ENCODE peak calls at places on chromosomes 13 and 19, in five cellular contexts. W is foreskin fibroblast, H is cardiac muscle cell, X is GM10248, J is Caco-2. I is an unnamed sample.

GRCh38 chr13:23979361-23980159 is 82.3 kb upstream of the C1QTNF9B start:
- DNase-seq in J (peak), H (peak), W (peak), X (peak), I (peak)

GRCh38 chr13:26605845-26606244 is 48.4 kb downstream of the WASF3 start:
- DNase-seq in J (peak), X (no peak), W (no peak), H (no peak), I (no peak)

GRCh38 chr19:50313812-50314536 is 15.2 kb downstream of the KCNC3 start:
- DNase-seq in H (peak), J (peak), W (no peak), X (no peak), I (no peak)

GRCh38 chr13:28493740-28494536 is 990 bp downstream of the FLT1 start:
- DNase-seq in H (peak), W (peak), X (no peak), J (no peak), I (peak)

GRCh38 chr19:49333426-49334288 is 1.5 kb upstream of the CD37 start:
- DNase-seq in X (peak), H (no peak), J (no peak), W (peak), I (no peak)

GRCh38 chr19:29417048-29417447 is 108.7 kb upstream of the VSTM2B start:
- DNase-seq in H (no peak), W (no peak), J (no peak), X (no peak), I (no peak)

GRCh38 chr13:73521970-73522549 is 463.3 kb downstream of the KLF5 start:
- DNase-seq in J (no peak), W (no peak), H (no peak), X (no peak), I (no peak)

GRCh38 chr19:800360-801029 is 3.2 kb downstream of the PTBP1 start:
- DNase-seq in J (no peak), X (no peak), W (peak), H (peak), I (no peak)

GRCh38 chr19:38224014-38224862 is at the start of gene DPF1:
- DNase-seq in W (peak), X (peak), J (peak), H (peak), I (peak)

GRCh38 chr19:58544591-58545285 is 874 bp downstream of the TRIM28 start:
- DNase-seq in W (peak), X (peak), H (peak), J (no peak), I (peak)

GRCh38 chr19:52734893-52735661 is at the start of gene ZNF611:
- DNase-seq in X (peak), H (peak), W (peak), J (peak), I (peak)

GRCh38 chr13:113062691-113063090 is 42.9 kb upstream of the F7 start:
- DNase-seq in J (no peak), H (no peak), W (no peak), X (no peak), I (no peak)

GRCh38 chr13:19172007-19172646 is 9.5 kb downstream of the TUBA3C start:
- DNase-seq in J (no peak), W (no peak), X (no peak), H (no peak), I (no peak)

DNA sequence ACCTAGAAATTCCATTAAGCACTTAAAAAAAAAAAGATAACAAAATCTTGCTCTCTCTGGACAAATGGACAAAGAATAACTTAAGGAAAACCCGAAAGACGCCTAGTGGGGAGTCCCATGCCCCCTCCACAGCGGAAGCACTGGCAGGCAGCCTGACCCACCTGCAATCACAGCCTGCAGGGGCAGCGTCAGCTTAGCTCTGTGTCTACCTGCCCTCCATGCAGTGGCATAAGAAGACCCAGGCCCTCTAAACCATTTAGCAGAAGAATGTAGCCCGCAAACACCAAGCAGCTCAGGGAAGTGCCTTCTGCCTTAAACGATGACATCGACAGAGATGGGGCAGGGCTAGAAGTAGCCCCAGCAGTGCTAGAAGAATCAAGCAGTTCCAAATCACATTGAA is 36.0 kb downstream of the KCTD15 start:
- DNase-seq in J (no peak), X (no peak), H (no peak), W (no peak), I (no peak)
- TF ChIP-seq CTCF in J (no peak), X (no peak), H (no peak), W (no peak), I (no peak)

GRCh38 chr19:4007021-4007835 is at the start of gene PIAS4:
- DNase-seq in H (peak), W (peak), J (peak), X (peak), I (peak)
- TF ChIP-seq CTCF in H (no peak), W (no peak), J (no peak), X (no peak), I (no peak)

DNA sequence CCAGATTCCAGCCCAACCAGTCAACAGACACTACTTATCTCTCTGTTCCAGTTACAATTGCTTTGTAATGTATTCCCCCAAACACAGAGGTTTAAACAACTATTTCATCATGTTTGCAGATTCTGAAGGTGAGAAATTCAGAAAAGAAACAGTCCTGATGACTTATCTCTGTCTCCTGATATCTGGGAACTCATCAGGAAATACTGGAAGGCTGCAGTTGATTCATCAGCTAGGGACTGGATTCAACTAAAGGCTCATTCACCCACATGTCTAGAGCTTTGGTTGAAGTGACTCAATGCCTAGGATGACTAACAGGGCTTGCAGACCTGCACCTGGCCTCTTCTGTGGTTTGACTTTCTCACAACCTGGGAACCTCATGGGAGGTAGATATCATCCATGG is 56.6 kb upstream of the GPC6 start:
- DNase-seq in X (no peak), J (no peak), W (peak), H (no peak), I (no peak)
- TF ChIP-seq CTCF in X (no peak), J (no peak), W (no peak), H (no peak), I (no peak)

GRCh38 chr19:12792853-12793289 is 1.6 kb downstream of the JUNB start:
- DNase-seq in W (no peak), X (no peak), J (no peak), H (no peak), I (no peak)

GRCh38 chr19:12794196-12794921 is 3.1 kb downstream of the JUNB start:
- DNase-seq in X (no peak), J (no peak), W (no peak), H (no peak), I (no peak)

GRCh38 chr19:12792048-12792852 is 964 bp downstream of the JUNB start:
- DNase-seq in J (peak), W (peak), H (peak), X (no peak), I (peak)

GRCh38 chr19:12794936-12795335 is 3.6 kb downstream of the JUNB start:
- DNase-seq in H (no peak), J (no peak), X (no peak), W (no peak), I (no peak)

GRCh38 chr19:12793290-12794195 is 2.3 kb downstream of the JUNB start:
- DNase-seq in J (peak), W (peak), H (peak), X (peak), I (peak)
- TF ChIP-seq CTCF in J (no peak), W (no peak), H (no peak), X (no peak), I (no peak)

DNA sequence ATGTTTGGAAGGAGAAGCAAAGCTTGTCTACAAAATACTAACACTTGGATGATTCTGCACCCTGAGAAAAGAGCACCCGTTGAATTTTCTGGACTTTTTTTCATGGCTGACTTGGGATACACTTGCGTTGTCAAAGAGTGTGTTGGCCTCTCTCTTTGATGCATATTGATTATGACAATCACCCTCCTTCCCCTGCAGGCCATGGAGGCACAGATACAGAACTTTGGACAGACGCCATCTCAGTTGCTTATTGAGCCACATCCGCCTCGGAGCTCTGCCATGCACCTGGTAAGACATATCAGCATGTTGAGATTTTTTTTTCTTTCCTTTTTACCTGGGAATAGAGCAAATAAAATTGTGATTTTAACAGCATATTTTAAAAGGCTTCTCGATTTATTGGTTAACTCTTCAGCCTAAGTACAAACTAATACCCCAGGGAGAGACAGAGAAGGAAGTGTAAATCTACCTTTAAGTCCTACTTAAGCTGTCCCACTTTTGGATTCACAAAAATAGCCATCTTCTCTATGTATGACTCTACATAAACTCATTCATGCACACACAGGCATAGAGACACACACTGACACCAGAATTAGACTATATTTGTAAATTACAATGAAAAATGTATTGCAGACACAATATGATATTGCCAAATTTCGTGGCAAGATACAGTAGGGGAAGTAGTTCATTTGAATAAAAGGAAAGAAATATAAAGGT is 169.7 kb upstream of the MAB21L1 start:
- DNase-seq in J (no peak), X (no peak), W (no peak), H (no peak), I (no peak)
- TF ChIP-seq CTCF in J (no peak), X (no peak), W (no peak), H (no peak), I (no peak)

GRCh38 chr19:32372726-32373613 is 27.6 kb downstream of the ZNF507 start:
- DNase-seq in H (no peak), X (no peak), J (peak), W (peak), I (no peak)

GRCh38 chr19:32368781-32369180 is 23.4 kb downstream of the ZNF507 start:
- DNase-seq in H (no peak), J (no peak), W (no peak), X (no peak), I (no peak)

GRCh38 chr19:32367948-32368536 is 22.6 kb downstream of the ZNF507 start:
- DNase-seq in J (no peak), H (no peak), X (no peak), W (no peak), I (no peak)

GRCh38 chr19:32373614-32374295 is 28.3 kb downstream of the ZNF507 start:
- DNase-seq in J (peak), X (no peak), H (peak), W (peak), I (no peak)
- TF ChIP-seq CTCF in J (no peak), X (no peak), H (no peak), W (no peak), I (no peak)

DNA sequence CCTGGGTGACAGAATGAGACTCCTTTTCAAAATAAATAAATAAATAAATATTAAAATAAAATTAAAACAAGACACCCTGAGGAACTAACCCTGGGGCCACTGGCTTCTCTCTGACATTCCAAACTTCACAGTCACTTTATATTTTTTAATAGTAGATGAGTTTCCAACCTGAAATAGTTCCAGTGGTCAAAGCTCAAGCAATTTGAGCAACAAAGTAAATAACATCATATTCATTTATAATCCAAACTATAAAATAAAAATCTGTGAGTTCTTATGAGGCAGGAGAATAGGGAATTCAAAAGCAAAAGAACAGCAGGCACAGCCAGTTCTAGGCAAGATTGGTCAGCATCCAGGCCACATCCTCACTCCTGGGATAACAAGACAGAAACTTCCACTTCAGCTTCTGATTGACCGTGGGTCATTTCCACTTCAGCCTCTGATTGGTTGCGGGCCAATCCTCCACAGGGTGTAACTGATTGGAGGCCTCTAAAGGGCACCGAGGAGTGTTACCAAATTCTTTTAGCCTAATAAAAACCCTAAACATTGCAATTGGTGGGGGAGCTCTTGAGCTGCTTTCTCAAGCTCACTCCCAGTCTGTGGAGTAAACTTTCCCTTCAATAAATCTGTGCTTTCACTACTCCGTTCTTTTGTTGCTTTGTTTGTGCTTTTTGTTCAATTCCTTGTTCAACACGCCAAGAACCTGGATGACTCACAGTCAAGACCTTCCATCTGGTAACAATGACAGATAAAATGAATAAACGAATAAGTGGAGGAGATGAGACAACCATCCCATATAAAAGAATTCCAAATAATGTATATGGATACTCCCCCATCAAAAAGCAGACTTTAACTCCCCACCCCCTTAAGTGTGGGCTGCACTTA is 42.5 kb upstream of the AMER2 start:
- DNase-seq in W (peak), H (no peak), J (peak), X (no peak), I (no peak)
- TF ChIP-seq CTCF in W (no peak), H (peak), J (no peak), X (no peak), I (no peak)

GRCh38 chr19:17333611-17334413 is 843 bp downstream of the ANO8 start:
- DNase-seq in W (peak), J (no peak), X (peak), H (no peak), I (no peak)
- TF ChIP-seq CTCF in W (no peak), J (no peak), X (no peak), H (peak), I (no peak)

GRCh38 chr19:18306903-18307681 is 15.8 kb downstream of the LSM4 start:
- DNase-seq in H (no peak), J (no peak), W (no peak), X (no peak), I (no peak)

GRCh38 chr19:18304194-18304495 is 18.7 kb downstream of the LSM4 start:
- DNase-seq in W (no peak), X (no peak), H (no peak), J (no peak), I (no peak)

GRCh38 chr19:18301718-18302111 is 20.3 kb upstream of the JUND start:
- DNase-seq in J (no peak), X (no peak), H (no peak), W (no peak), I (no peak)

GRCh38 chr19:18306209-18306902 is 16.5 kb downstream of the LSM4 start:
- DNase-seq in J (no peak), X (no peak), H (no peak), W (no peak), I (no peak)

DNA sequence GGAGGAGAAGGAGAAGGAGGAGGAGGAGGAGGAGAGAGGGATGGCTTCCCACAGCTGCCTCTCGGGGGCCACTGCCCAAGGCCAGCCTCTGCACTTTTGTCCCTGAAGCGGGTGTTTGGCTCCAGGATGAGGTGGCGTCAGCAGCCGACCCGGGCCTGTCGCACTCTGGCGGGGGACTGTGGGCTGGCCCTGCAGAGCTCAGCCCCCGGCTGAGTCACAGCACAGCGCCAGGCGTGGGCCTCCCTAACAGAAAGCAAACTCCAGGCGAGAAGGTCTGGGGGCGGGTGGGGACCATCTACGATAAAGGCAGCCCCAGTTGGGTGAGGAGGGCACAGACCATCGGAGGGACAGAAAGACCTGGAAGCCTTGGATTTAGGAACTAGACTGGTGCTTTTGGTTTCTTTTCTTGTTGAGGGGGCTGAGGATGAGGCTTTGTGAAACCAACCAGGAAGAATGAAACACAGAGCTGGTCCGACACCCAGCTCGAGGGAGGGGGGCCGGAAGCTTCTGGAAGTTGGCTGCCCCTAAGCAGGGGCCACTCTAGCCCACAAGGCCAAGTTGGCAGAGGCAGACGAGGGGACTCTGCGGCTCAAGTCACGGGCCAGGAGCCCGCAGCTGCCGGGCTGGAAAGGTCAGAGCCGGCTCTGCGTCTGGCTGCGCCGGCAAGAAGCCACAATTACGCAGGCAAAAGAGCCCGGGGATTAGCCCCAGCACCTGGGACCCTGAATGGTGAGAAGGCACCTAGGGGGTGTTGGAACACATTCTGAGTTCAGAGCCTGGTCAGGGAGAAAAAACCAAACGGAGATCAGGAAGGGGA is 18.2 kb downstream of the LSM4 start:
- DNase-seq in J (peak), H (peak), X (peak), W (peak), I (peak)
- TF ChIP-seq CTCF in J (no peak), H (no peak), X (no peak), W (no peak), I (no peak)

DNA sequence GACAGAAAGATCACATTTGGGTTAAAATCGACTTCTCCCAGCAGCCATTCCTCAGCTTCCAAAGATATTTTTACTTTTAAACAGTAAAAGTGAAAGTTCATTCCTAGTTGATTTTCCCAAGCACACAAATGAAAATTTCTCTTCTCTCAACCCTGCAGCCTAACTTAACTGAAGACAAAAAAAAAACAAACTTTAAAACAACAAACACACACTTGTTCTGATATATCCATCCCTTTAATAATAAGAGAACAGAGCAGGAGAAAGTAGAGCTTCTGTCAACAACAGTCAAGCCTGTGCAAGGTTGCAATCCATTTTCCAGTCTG is 72.9 kb downstream of the STK24 start:
- DNase-seq in H (no peak), J (no peak), W (no peak), X (no peak), I (no peak)
- TF ChIP-seq CTCF in H (no peak), J (no peak), W (no peak), X (no peak), I (no peak)

I was measured in glutamatergic neuron.